ENCODE peak calls at places on chromosomes 4 and X, in five cellular contexts. One of them, this sample, is unnamed.

GRCh38 chr4:113317523-113317922 is 268.1 kb downstream of the ANK2 start:
- DNase-seq in endodermal cell: no peak
- DNase-seq in A549: no peak
- DNase-seq in foreskin fibroblast: no peak
- DNase-seq in AG10803: no peak
- DNase-seq in this sample: no peak

GRCh38 chrX:136021160-136021559 is 35.9 kb downstream of the SLC9A6 start:
- DNase-seq in AG10803: no peak
- DNase-seq in A549: no peak
- DNase-seq in endodermal cell: no peak
- DNase-seq in foreskin fibroblast: no peak
- DNase-seq in this sample: no peak

GRCh38 chr4:185341377-185341776 is 54.3 kb downstream of the LRP2BP start:
- DNase-seq in AG10803: no peak
- DNase-seq in foreskin fibroblast: no peak
- DNase-seq in endodermal cell: no peak
- DNase-seq in A549: no peak
- DNase-seq in this sample: no peak

GRCh38 chr4:2288051-2288541 is 26.2 kb upstream of the MXD4 start:
- DNase-seq in A549: no peak
- DNase-seq in AG10803: no peak
- DNase-seq in foreskin fibroblast: no peak
- DNase-seq in endodermal cell: no peak
- DNase-seq in this sample: no peak

GRCh38 chr4:79653871-79654270 is 245.8 kb upstream of the GK2 start:
- DNase-seq in AG10803: no peak
- DNase-seq in endodermal cell: no peak
- DNase-seq in foreskin fibroblast: no peak
- DNase-seq in A549: no peak
- DNase-seq in this sample: no peak

GRCh38 chrX:78708171-78708570 is 39.3 kb upstream of the LPAR4 start:
- DNase-seq in endodermal cell: peak
- DNase-seq in foreskin fibroblast: peak
- DNase-seq in A549: peak
- DNase-seq in AG10803: peak
- DNase-seq in this sample: peak

GRCh38 chrX:100645106-100645505 is 1.1 kb downstream of the SRPX2 start:
- DNase-seq in A549: no peak
- DNase-seq in AG10803: peak
- DNase-seq in endodermal cell: no peak
- DNase-seq in foreskin fibroblast: peak
- DNase-seq in this sample: no peak

GRCh38 chr4:70505152-70505748 is 13.1 kb upstream of the AMTN start:
- DNase-seq in A549: peak
- DNase-seq in endodermal cell: peak
- DNase-seq in AG10803: peak
- DNase-seq in foreskin fibroblast: peak
- DNase-seq in this sample: peak

GRCh38 chr4:175339100-175339707 is 421.0 kb downstream of the ADAM29 start:
- DNase-seq in AG10803: peak
- DNase-seq in endodermal cell: no peak
- DNase-seq in A549: no peak
- DNase-seq in foreskin fibroblast: peak
- DNase-seq in this sample: peak

GRCh38 chr4:121764702-121765367 is at the start of gene SMIM43:
- DNase-seq in endodermal cell: peak
- DNase-seq in AG10803: peak
- DNase-seq in A549: no peak
- DNase-seq in foreskin fibroblast: peak
- DNase-seq in this sample: no peak

GRCh38 chr4:67333663-67334062 is 211.6 kb downstream of the CENPC start:
- DNase-seq in AG10803: no peak
- DNase-seq in foreskin fibroblast: no peak
- DNase-seq in endodermal cell: no peak
- DNase-seq in A549: no peak
- DNase-seq in this sample: no peak

GRCh38 chr4:67327245-67327860 is 217.9 kb downstream of the CENPC start:
- DNase-seq in AG10803: peak
- DNase-seq in A549: peak
- DNase-seq in foreskin fibroblast: peak
- DNase-seq in endodermal cell: peak
- DNase-seq in this sample: peak

GRCh38 chr4:67332627-67333026 is 212.7 kb downstream of the CENPC start:
- DNase-seq in A549: no peak
- DNase-seq in endodermal cell: peak
- DNase-seq in foreskin fibroblast: no peak
- DNase-seq in AG10803: peak
- DNase-seq in this sample: no peak
- TF ChIP-seq CTCF in A549: no peak
- TF ChIP-seq CTCF in endodermal cell: peak
- TF ChIP-seq CTCF in foreskin fibroblast: peak
- TF ChIP-seq CTCF in AG10803: peak
- TF ChIP-seq CTCF in this sample: peak

GRCh38 chr4:119627267-119628190 is 1.1 kb downstream of the PDE5A start:
- DNase-seq in AG10803: peak
- DNase-seq in A549: peak
- DNase-seq in endodermal cell: peak
- DNase-seq in foreskin fibroblast: peak
- DNase-seq in this sample: peak
- H3K4me3 ChIP-seq in AG10803: peak
- H3K4me3 ChIP-seq in A549: peak
- H3K4me3 ChIP-seq in endodermal cell: peak
- H3K4me3 ChIP-seq in foreskin fibroblast: peak
- H3K4me3 ChIP-seq in this sample: peak

DNA sequence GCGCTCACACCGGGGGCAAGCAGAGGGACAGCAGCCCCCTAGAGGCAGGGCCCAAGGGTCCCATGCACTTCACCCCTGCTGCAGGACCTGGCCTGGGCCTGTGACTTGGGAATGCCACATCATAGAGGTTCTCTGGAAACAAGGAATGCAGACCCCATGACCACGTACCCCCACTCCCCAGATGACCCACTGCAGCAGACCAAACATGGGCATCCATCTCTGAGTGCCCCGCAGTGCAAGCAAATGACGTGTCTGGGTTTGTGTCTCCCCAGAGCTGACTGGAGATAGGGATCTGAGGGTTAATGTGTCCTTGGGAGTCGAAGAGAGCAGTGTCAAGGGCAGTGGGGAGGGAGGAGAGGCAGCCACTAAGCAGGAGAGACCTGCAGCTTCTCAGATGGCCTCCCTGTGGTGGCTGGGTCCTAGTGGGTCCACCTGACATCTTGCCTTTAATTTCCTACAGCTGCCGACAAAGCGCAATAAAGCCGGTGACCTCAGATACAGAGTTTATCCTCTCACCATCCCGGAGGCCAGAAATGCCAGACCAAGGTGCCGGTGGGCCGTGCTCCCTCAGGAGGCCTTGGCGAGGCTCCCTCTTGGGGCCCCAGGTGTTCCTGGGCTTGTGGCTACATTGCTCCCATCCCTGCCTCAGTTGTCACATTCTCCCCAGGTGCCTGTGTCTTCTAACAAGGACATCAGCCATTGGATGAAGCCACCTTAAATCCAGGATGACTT is 102.8 kb downstream of the ADRA2C start:
- DNase-seq in foreskin fibroblast: no peak
- DNase-seq in AG10803: no peak
- DNase-seq in A549: no peak
- DNase-seq in endodermal cell: peak
- DNase-seq in this sample: no peak
- TF ChIP-seq CTCF in foreskin fibroblast: no peak
- TF ChIP-seq CTCF in AG10803: no peak
- TF ChIP-seq CTCF in A549: no peak
- TF ChIP-seq CTCF in endodermal cell: no peak
- TF ChIP-seq CTCF in this sample: no peak

GRCh38 chr4:186838295-186838694 is 114.6 kb upstream of the FAT1 start:
- DNase-seq in endodermal cell: no peak
- DNase-seq in AG10803: no peak
- DNase-seq in foreskin fibroblast: no peak
- DNase-seq in A549: no peak
- DNase-seq in this sample: no peak

GRCh38 chr4:186844059-186844681 is 120.5 kb upstream of the FAT1 start:
- DNase-seq in endodermal cell: no peak
- DNase-seq in A549: no peak
- DNase-seq in foreskin fibroblast: peak
- DNase-seq in AG10803: peak
- DNase-seq in this sample: peak

GRCh38 chr4:186840222-186840701 is 116.6 kb upstream of the FAT1 start:
- DNase-seq in AG10803: peak
- DNase-seq in endodermal cell: no peak
- DNase-seq in foreskin fibroblast: no peak
- DNase-seq in A549: no peak
- DNase-seq in this sample: peak

GRCh38 chr4:186840771-186841301 is 117.2 kb upstream of the FAT1 start:
- DNase-seq in A549: no peak
- DNase-seq in endodermal cell: no peak
- DNase-seq in foreskin fibroblast: no peak
- DNase-seq in AG10803: no peak
- DNase-seq in this sample: no peak

DNA sequence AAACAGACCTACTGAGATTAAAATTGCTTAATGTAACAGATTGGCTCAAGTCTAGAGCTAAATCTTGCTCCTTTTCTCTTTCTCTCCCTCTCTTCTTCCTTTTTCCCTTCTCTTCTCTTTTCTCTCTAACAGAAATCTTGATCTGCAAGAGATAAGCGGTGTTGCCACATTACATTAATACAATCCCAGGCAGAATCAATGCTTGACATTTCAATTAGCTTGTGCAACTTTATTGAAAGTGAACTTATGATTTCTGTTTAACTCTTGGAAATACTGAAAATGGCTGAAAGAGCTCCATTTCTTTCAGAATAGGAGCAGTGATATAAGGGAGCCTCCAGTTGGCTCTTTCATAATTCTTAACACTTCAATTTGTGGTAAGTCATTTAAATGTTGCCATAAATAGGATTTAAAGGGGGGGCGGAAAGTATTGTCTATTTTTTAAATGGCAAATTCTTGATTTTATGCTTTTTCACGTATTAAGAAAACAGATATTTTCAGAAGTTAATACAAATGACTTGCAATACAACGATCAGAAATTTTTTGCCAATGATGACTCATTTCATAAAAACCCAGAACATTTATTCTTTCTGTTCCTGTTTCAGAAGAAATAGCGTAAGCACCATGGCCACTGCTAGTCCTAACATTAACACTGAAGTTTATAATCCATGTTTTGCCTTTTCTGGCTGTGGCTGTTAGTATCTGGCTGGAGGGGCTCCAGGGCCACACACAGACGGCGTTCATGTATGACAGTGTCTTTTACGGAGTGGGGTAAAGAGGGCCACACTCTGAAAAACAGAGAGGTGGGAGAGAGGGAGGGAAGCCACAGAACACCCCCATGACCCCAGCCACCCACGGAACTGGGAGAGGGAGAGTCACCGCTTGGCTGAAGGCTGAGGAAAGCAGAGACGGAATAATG is 115.7 kb upstream of the FAT1 start:
- DNase-seq in foreskin fibroblast: peak
- DNase-seq in A549: no peak
- DNase-seq in endodermal cell: no peak
- DNase-seq in AG10803: peak
- DNase-seq in this sample: peak
- H3K4me3 ChIP-seq in foreskin fibroblast: peak
- H3K4me3 ChIP-seq in A549: no peak
- H3K4me3 ChIP-seq in endodermal cell: no peak
- H3K4me3 ChIP-seq in AG10803: peak
- H3K4me3 ChIP-seq in this sample: peak

GRCh38 chr4:147594107-147594506 is 23.1 kb upstream of the TMEM184C start:
- DNase-seq in foreskin fibroblast: no peak
- DNase-seq in A549: no peak
- DNase-seq in AG10803: no peak
- DNase-seq in endodermal cell: peak
- DNase-seq in this sample: no peak

GRCh38 chr4:147589586-147589985 is 27.6 kb upstream of the TMEM184C start:
- DNase-seq in AG10803: no peak
- DNase-seq in endodermal cell: no peak
- DNase-seq in foreskin fibroblast: peak
- DNase-seq in A549: no peak
- DNase-seq in this sample: no peak

GRCh38 chr4:147591048-147591577 is 26.1 kb upstream of the TMEM184C start:
- DNase-seq in endodermal cell: no peak
- DNase-seq in AG10803: no peak
- DNase-seq in foreskin fibroblast: no peak
- DNase-seq in A549: no peak
- DNase-seq in this sample: peak

GRCh38 chr4:147587061-147587460 is 30.1 kb upstream of the TMEM184C start:
- DNase-seq in AG10803: no peak
- DNase-seq in A549: no peak
- DNase-seq in foreskin fibroblast: no peak
- DNase-seq in endodermal cell: no peak
- DNase-seq in this sample: no peak

DNA sequence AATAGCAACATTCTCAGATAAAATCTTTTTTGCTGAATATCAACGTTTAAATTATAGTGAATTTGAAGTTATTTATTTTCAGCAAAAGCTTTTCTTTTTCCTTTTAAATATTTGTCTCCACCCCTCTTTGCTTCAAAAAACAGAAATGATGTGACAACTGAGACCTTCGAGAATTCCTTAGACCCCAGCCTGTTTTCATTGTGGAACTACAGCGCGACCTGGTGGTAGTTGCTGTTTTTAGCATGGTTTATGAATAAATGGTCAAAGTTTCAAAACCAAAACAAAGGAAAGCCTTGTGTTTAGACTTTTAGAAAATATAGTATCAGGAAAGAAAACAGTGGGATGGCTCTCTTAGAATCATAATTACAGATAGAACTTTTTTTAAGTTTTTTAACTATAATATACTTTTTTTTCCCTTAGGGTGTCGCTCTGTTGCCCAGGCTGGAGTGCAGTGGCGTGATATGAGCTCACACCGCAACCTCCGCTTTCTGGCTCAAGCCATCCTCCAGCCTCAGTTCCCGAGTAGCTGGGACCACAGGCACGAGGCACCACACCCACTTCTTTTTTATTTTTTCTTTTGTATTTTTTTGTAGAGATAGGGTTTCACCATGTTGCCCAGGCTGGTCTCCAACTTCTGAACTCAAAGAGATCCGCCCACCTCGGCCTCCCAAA is 26.8 kb upstream of the TMEM184C start:
- DNase-seq in A549: peak
- DNase-seq in endodermal cell: peak
- DNase-seq in foreskin fibroblast: peak
- DNase-seq in AG10803: peak
- DNase-seq in this sample: peak
- TF ChIP-seq CTCF in A549: peak
- TF ChIP-seq CTCF in endodermal cell: peak
- TF ChIP-seq CTCF in foreskin fibroblast: peak
- TF ChIP-seq CTCF in AG10803: peak
- TF ChIP-seq CTCF in this sample: peak

This sample was measured in fibroblast of villous mesenchyme.